ENCODE peak calls at places on chromosomes 5 and 9, in seven cellular contexts. O is HCT116, Z is SK-N-SH, L is GM12878, R is H1, V is K562, I is HepG2. C is an unnamed sample.

GRCh38 chr5:107869459-107870115 is 198.8 kb upstream of the EFNA5 start:
- DNase-seq in O (peak), Z (no peak), L (no peak), R (no peak), V (no peak), I (no peak), C (peak)

GRCh38 chr9:83060557-83060956 is 2.4 kb downstream of the RASEF start:
- DNase-seq in O (no peak), Z (peak), L (no peak), R (no peak), V (no peak), I (no peak), C (no peak)

GRCh38 chr9:97555164-97555563 is 53.7 kb downstream of the TMOD1 start:
- DNase-seq in O (no peak), Z (no peak), L (no peak), R (no peak), V (no peak), I (no peak), C (no peak)

GRCh38 chr5:177546262-177546741 is 8.1 kb downstream of the FAM193B start:
- DNase-seq in O (no peak), Z (no peak), L (no peak), R (peak), V (no peak), I (peak), C (no peak)

GRCh38 chr9:94906713-94907112 is 180.2 kb downstream of the AOPEP start:
- DNase-seq in O (no peak), Z (no peak), L (no peak), R (no peak), V (no peak), I (peak), C (no peak)

GRCh38 chr9:79611091-79611614 is 39.4 kb downstream of the TLE4 start:
- DNase-seq in O (no peak), Z (no peak), L (no peak), R (no peak), V (no peak), I (no peak), C (no peak)

GRCh38 chr9:70079364-70080103 is 35.9 kb downstream of the MAMDC2 start:
- DNase-seq in O (no peak), Z (no peak), L (no peak), R (no peak), V (no peak), I (no peak), C (no peak)

GRCh38 chr9:135241381-135242380 is 154.2 kb downstream of the OLFM1 start:
- DNase-seq in O (no peak), Z (no peak), L (no peak), R (no peak), V (no peak), I (no peak), C (no peak)

GRCh38 chr5:109250080-109250479 is 159.7 kb downstream of the PJA2 start:
- DNase-seq in O (no peak), Z (no peak), L (no peak), R (no peak), V (no peak), I (no peak), C (no peak)

GRCh38 chr9:79684711-79685575 is 113.2 kb downstream of the TLE4 start:
- DNase-seq in O (no peak), Z (no peak), L (no peak), R (no peak), V (no peak), I (no peak), C (no peak)

GRCh38 chr9:119289740-119290139 is 79.5 kb downstream of the BRINP1 start:
- DNase-seq in O (no peak), Z (peak), L (no peak), R (no peak), V (peak), I (peak), C (peak)

GRCh38 chr5:68730220-68731010 is 363.4 kb upstream of the SLC30A5 start:
- DNase-seq in O (no peak), Z (peak), L (no peak), R (no peak), V (no peak), I (no peak), C (no peak)

GRCh38 chr9:98975838-98976237 is 32.1 kb downstream of the COL15A1 start:
- DNase-seq in O (no peak), Z (no peak), L (no peak), R (no peak), V (no peak), I (no peak), C (no peak)

DNA sequence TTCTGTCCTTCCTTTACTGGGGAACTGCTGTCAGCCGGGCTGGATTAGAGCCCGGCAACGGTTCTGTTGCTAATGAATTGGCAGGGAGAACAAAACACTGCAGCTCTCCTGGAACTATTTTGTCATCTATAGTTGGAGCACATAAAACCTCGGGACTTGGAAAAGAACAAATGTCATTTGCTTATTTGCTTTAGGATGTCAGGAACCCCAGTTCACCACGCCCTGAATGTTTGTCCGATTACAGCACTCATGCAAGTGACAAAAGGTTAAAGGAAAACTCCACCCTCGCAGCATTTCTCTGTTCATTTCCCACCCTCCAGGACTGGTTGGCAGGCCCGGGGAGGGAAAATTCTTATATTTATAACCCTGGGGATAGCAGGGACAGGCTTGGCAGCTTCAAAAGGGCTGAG is 66.5 kb upstream of the PLPP1 start:
- DNase-seq in O (no peak), Z (no peak), L (no peak), R (no peak), V (no peak), I (peak), C (peak)
- TF ChIP-seq JUND in O (peak), Z (no peak), L (no peak), R (no peak), V (no peak), I (no peak), C (no peak)

GRCh38 chr9:81724242-81724889 is 35.0 kb upstream of the TLE1 start:
- DNase-seq in O (no peak), Z (no peak), L (no peak), R (no peak), V (no peak), I (no peak), C (no peak)
- TF ChIP-seq JUND in O (no peak), Z (no peak), L (no peak), R (no peak), V (no peak), I (no peak), C (no peak)

DNA sequence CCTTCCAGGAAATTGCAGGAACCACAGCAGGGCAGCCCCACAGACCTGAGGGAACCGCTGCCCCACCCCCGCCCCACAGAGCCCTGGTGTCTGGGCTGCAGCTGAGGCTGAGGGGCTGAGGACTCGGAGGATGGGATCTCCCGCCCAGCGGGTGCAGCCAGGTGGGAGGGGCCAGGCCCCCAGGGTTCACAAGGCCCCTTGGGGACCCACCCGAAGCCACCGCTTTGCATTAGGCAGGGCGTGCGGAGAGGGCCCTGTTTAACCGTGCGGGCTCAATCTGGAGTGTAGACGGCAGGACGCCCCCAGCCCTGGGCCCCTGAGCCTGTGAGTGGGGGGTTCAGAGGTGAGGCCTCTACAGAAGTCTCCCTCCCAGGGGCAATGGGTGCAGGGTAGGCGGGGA is 10.8 kb downstream of the NOTCH1 start:
- DNase-seq in O (no peak), Z (peak), L (no peak), R (no peak), V (no peak), I (no peak), C (no peak)
- TF ChIP-seq JUND in O (no peak), Z (no peak), L (no peak), R (no peak), V (no peak), I (no peak), C (no peak)

GRCh38 chr5:58294598-58295298 is 165.1 kb downstream of the PLK2 start:
- DNase-seq in O (no peak), Z (no peak), L (peak), R (no peak), V (no peak), I (no peak), C (no peak)
- TF ChIP-seq JUND in O (no peak), Z (peak), L (no peak), R (no peak), V (no peak), I (no peak), C (no peak)

DNA sequence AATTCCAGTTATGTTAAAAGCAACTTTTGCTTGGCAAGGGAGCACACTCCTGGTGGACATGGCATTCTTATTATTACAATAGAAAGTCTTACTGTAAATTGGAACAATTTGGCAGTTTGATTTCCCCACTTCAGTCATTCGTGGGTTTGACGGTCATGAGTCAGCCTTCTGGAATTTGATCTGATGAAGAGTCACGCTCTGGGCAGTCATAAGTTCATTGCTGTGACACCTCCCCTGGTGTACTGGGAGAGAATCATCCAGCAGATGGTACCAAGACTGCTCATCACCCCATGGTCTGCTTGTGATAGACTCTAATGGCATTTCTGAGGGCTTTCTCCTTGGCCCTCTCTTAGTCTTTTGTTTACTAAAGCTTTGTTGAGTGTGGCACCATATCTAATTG is 53.8 kb downstream of the GLRA1 start:
- DNase-seq in O (no peak), Z (no peak), L (no peak), R (no peak), V (no peak), I (no peak), C (no peak)
- TF ChIP-seq JUND in O (no peak), Z (no peak), L (no peak), R (no peak), V (peak), I (no peak), C (no peak)

DNA sequence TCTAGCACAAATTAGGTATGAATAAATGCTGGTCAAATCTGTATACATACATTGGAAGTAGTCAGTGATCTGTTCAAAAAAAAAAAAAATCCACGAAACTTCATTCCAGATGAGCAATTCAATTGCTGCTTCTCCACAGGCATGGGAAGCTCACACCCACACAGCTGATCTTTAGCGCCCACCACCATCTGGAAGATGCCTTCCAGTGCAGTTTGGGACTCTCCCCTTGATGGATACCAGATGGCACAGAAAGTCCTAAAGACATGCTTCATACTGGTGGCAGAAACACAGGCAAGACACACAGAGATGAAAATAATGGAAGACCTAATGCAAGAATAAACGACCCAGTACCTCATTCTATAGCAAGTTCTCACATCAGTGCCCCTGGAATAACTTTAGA is 135.3 kb upstream of the TAS2R1 start:
- DNase-seq in O (no peak), Z (peak), L (no peak), R (no peak), V (no peak), I (no peak), C (no peak)
- TF ChIP-seq JUND in O (no peak), Z (no peak), L (no peak), R (no peak), V (no peak), I (no peak), C (no peak)

C was measured in T47D.